ENCODE peak calls at places on chromosomes 13 and 19, in five cellular contexts. W is GM12865, S is epithelial cell of esophagus, Y is GM12864, Z is mucosa of descending colon. E is an unnamed sample.

GRCh38 chr13:110485604-110486003 is 75.9 kb downstream of the RAB20 start:
- DNase-seq in W (no peak), S (no peak), Y (no peak), Z (no peak), E (no peak)

GRCh38 chr13:40210865-40211585 is 455.4 kb downstream of the FOXO1 start:
- DNase-seq in W (no peak), S (no peak), Y (no peak), Z (no peak), E (no peak)

GRCh38 chr19:5554828-5555227 is 12.9 kb downstream of the TINCR start:
- DNase-seq in W (no peak), S (no peak), Y (no peak), Z (no peak), E (no peak)

GRCh38 chr19:5987077-5987818 is 9.3 kb upstream of the RANBP3 start:
- DNase-seq in W (peak), S (peak), Y (peak), Z (peak), E (peak)

GRCh38 chr13:33721719-33722118 is 96.2 kb upstream of the RFC3 start:
- DNase-seq in W (no peak), S (peak), Y (no peak), Z (no peak), E (no peak)

GRCh38 chr19:18975864-18976263 is 34.8 kb upstream of the HOMER3 start:
- DNase-seq in W (no peak), S (no peak), Y (no peak), Z (no peak), E (no peak)

GRCh38 chr13:91817250-91817649 is 418.8 kb downstream of the GPC5 start:
- DNase-seq in W (no peak), S (no peak), Y (no peak), Z (no peak), E (peak)

GRCh38 chr19:29694669-29695627 is 20.1 kb downstream of the C19orf12 start:
- DNase-seq in W (peak), S (peak), Y (no peak), Z (peak), E (peak)

GRCh38 chr13:95083758-95084157 is 217.5 kb downstream of the ABCC4 start:
- DNase-seq in W (no peak), S (peak), Y (no peak), Z (no peak), E (peak)

GRCh38 chr13:26721251-26721939 is 39.2 kb downstream of the GPR12 start:
- DNase-seq in W (peak), S (no peak), Y (peak), Z (peak), E (no peak)

DNA sequence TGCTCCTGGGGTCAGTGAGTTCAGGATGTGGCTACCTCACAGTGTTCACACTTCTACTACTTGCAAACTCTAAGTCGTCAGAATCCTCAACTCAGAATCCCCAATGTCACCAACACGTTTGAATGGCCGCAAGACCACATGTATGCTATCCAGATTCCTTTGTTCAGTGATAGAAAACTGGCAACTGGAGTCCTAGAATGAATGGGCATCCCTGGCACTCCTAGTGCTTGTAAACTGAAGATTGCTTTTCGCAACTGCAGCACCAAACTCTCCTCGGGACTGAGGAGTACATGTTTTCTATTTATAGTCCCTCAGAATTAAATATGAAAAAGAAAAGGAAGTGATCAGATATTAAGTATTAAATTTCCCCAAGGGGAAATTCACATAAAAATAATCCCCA is 4.9 kb downstream of the SMAD9 start:
- DNase-seq in W (no peak), S (no peak), Y (no peak), Z (no peak), E (no peak)
- TF ChIP-seq CTCF in W (no peak), S (no peak), Y (no peak), Z (no peak), E (no peak)

GRCh38 chr19:16363852-16364230 is 39.2 kb downstream of the KLF2 start:
- DNase-seq in W (no peak), S (no peak), Y (no peak), Z (no peak), E (no peak)
- TF ChIP-seq CTCF in W (no peak), S (no peak), Y (no peak), Z (no peak), E (no peak)

GRCh38 chr13:38635030-38635429 is 51.8 kb upstream of the FREM2 start:
- DNase-seq in W (no peak), S (no peak), Y (no peak), Z (no peak), E (no peak)
- TF ChIP-seq CTCF in W (no peak), S (no peak), Y (no peak), Z (no peak), E (no peak)

DNA sequence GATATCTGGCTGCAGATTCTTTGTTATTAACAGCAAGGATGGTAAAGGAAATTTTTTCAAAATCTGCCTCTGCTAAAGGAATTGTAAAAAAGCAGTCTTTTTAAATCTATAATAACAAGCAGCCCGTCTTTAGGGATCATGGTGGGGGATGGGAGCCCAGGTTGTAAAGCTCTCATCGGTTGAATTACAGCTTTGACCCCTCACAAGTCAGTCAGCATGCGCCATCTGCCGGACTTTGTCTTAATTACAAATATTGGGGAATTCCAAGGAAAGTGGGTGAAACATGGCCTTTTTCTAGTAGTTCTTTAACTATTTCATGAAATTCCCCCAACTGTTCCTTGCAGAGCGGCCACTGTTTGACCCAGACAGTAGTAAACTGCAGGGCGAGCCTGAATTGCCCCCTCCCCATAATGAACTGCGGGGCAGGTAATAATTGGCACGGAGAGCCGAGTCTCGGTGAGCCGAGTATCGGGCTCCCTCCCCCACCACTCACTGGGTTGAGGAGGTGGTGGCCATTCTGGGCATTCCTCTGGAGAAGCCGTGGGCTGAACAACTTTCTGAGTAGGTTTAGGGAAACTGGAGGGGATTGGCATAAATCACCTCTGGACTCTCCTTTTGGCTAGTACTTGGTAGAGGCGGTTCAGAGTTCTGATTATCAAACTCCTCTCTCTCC is 11.6 kb downstream of the ZNF578 start:
- DNase-seq in W (no peak), S (no peak), Y (no peak), Z (no peak), E (no peak)
- TF ChIP-seq CTCF in W (no peak), S (no peak), Y (no peak), Z (no peak), E (no peak)

GRCh38 chr19:40238775-40239174 is 12.3 kb upstream of the CCNP start:
- DNase-seq in W (no peak), S (no peak), Y (no peak), Z (no peak), E (no peak)

GRCh38 chr19:40237791-40238190 is 11.3 kb upstream of the CCNP start:
- DNase-seq in W (no peak), S (no peak), Y (no peak), Z (no peak), E (no peak)

GRCh38 chr19:40241125-40241808 is 14.8 kb upstream of the CCNP start:
- DNase-seq in W (no peak), S (no peak), Y (no peak), Z (no peak), E (no peak)

GRCh38 chr19:40240332-40240731 is 13.8 kb upstream of the CCNP start:
- DNase-seq in W (no peak), S (no peak), Y (no peak), Z (no peak), E (no peak)

GRCh38 chr19:40239415-40240226 is 13.1 kb upstream of the CCNP start:
- DNase-seq in W (no peak), S (no peak), Y (no peak), Z (no peak), E (no peak)
- TF ChIP-seq CTCF in W (no peak), S (no peak), Y (no peak), Z (no peak), E (no peak)

GRCh38 chr19:4201798-4202197 is 19.3 kb downstream of the ANKRD24 start:
- DNase-seq in W (no peak), S (no peak), Y (no peak), Z (no peak), E (no peak)

GRCh38 chr19:4210166-4210731 is 19.1 kb upstream of the EBI3 start:
- DNase-seq in W (no peak), S (no peak), Y (no peak), Z (no peak), E (no peak)

GRCh38 chr19:4208385-4209094 is 20.8 kb upstream of the EBI3 start:
- DNase-seq in W (no peak), S (peak), Y (no peak), Z (peak), E (peak)

GRCh38 chr19:4200940-4201542 is 18.6 kb downstream of the ANKRD24 start:
- DNase-seq in W (no peak), S (no peak), Y (no peak), Z (no peak), E (no peak)

DNA sequence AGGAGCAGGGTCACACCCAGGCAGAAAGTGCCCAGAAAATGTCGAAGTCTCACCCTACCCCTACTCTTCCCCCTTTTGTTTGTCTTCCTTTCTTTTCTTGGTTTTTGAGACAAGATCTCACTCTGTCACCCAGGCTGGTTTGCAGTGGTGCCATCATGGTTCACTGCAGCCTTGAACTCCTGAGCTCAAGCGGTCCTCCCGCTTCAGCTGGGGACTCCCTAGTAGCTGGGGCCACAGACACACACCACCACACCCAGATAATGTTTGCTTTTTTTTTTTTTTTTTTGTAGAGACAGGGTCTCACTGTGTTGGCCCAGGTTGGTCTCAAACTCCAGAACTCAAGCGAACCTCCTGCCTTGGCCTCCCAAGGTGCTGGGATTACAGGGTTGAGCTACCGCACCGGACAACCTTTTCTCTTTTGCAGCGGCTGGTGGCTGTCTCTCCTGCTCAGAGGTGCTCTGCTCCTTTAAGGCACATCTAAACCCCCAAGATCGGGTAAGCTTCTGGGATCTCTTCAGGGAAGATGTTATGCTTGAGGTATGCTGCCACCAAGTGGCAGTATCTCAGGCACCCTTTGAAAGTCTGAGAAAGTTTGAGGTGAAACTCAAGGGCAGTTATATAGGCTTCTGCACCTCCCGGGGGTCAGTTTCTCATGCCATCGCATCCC is 22.4 kb upstream of the EBI3 start:
- DNase-seq in W (peak), S (no peak), Y (no peak), Z (no peak), E (peak)
- TF ChIP-seq CTCF in W (peak), S (peak), Y (peak), Z (no peak), E (no peak)

DNA sequence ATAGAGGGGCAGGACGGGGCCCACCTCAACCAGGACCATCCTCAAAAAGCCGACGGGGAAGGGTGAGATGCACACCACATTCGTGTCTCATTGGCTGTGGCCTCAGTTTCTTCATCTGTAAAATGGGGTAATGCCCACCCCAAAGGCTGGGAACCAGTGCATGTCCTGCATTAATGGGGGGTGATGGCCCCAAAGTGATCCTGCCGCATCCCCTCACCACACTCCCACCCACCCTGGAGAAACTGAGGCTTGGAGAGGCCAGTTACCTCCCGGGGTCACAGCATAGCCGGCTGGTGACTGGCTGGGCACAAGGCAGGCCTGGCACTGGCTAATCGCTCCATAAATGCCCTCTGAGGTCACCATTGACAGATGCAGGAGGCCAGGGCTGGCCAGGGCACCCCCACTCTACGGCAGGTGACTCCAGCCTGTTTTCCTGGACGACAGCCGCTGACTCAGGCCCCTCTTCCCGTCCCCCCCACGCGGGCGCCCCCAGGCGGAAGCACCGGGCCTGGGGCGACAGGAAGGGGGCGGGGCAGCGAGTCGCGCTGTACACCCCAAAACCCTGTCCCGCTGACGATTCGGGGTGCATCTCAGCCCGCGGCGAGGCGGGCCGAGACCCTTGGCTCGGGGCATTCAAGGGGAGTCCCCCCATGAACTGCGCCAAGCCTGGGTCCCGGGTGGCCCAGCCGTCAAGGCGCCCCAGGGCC is 483 bp upstream of the MIDN start:
- DNase-seq in W (peak), S (peak), Y (no peak), Z (peak), E (peak)
- TF ChIP-seq CTCF in W (peak), S (no peak), Y (peak), Z (no peak), E (no peak)

DNA sequence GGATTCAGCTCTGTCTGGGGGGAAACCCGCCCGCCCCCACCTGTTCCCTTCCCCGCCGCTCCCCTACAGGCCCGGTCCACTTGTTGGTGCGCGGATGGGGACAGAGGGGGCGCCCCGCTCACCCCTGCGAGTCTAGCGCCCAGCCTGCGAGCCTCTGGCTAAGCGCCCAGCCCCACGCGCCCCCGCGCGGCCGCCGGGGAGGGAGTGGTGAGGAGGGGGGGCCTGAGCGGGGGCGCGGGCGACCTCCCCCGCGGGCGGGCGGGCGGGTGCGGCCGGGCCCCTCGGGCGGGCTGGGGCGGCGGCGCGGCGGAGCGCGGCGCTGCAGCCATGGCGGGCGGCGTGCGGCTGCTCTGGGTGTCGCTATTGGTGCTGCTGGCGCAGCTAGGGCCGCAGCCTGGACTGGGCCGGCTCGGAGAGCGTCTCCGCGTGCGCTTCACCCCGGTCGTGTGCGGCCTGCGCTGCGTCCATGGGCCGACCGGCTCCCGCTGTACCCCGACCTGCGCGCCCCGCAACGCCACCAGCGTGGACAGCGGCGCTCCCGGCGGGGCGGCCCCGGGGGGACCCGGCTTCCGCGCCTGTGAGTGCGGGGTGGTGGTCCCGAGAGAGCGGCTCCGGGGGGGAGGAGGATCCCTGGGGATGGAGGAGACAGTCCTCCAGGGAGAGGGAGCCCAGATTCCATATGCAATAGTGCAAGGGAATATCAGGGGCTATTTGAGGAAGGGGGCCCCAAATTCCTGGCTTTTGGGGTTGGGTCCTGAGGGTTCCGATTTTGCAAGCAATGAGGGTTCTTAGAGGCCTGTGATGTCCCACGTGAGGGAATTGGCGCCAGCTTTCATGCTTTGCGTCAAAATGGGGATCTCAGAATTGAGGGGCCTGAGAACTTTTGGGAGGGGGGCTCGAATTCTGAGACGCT is at the start of gene LTBP4:
- DNase-seq in W (no peak), S (peak), Y (no peak), Z (peak), E (no peak)
- TF ChIP-seq CTCF in W (no peak), S (no peak), Y (no peak), Z (no peak), E (no peak)

GRCh38 chr13:113758651-113759524 is at the start of gene TMEM255B:
- DNase-seq in W (peak), S (peak), Y (no peak), Z (peak), E (peak)
- TF ChIP-seq CTCF in W (no peak), S (no peak), Y (peak), Z (no peak), E (peak)

E was measured in MCF 10A.